ENCODE peak calls at places on chromosomes 3 and 15, in eight cellular contexts. C is A549, E is Karpas-422, R is stomach, Q is tibial nerve, V is GM23338, X is ovary, N is sigmoid colon. S is an unnamed sample. For H3K4me1, the result is how much of the 10 kb centered on the place peaks cover.

GRCh38 chr3:53570709-53571108 is 76.3 kb downstream of the CACNA1D start:
- DNase-seq in C (peak), E (no peak), R (peak), Q (no peak), V (no peak), X (no peak), N (no peak), S (peak)

GRCh38 chr15:82566690-82567089 is 26.4 kb upstream of the RPS17 start:
- DNase-seq in C (no peak), E (no peak), R (no peak), Q (no peak), V (no peak), X (no peak), N (no peak), S (no peak)

GRCh38 chr15:95604634-95605036 is 725.9 kb upstream of the NR2F2 start:
- DNase-seq in C (no peak), E (no peak), R (no peak), Q (peak), V (no peak), X (peak), N (no peak), S (no peak)

GRCh38 chr3:72655758-72656157 is 192.5 kb downstream of the SHQ1 start:
- DNase-seq in C (no peak), E (peak), R (no peak), Q (no peak), V (peak), X (no peak), N (no peak), S (no peak)

GRCh38 chr15:28116521-28117488 is 17.7 kb upstream of the OCA2 start:
- DNase-seq in C (no peak), E (no peak), R (no peak), Q (no peak), V (no peak), X (no peak), N (peak), S (peak)

GRCh38 chr15:48833526-48833925 is 22.7 kb upstream of the CEP152 start:
- DNase-seq in C (no peak), E (no peak), R (no peak), Q (no peak), V (no peak), X (no peak), N (no peak), S (no peak)

GRCh38 chr3:162865466-162865865 is 1368.9 kb downstream of the OTOL1 start:
- DNase-seq in C (no peak), E (no peak), R (no peak), Q (no peak), V (no peak), X (no peak), N (no peak), S (no peak)

GRCh38 chr15:43209059-43209824 is 11.6 kb downstream of the EPB42 start:
- DNase-seq in C (peak), E (no peak), R (no peak), Q (no peak), V (peak), X (no peak), N (no peak), S (no peak)

GRCh38 chr15:29952245-29952644 is 130.0 kb upstream of the TJP1 start:
- DNase-seq in C (no peak), E (no peak), R (no peak), Q (no peak), V (no peak), X (no peak), N (no peak), S (no peak)

GRCh38 chr3:115436767-115437301 is 186.5 kb upstream of the GAP43 start:
- DNase-seq in C (peak), E (no peak), R (no peak), Q (no peak), V (peak), X (no peak), N (no peak), S (no peak)

GRCh38 chr3:143531101-143531500 is 317.2 kb downstream of the SLC9A9 start:
- DNase-seq in C (no peak), E (no peak), R (no peak), Q (no peak), V (no peak), X (no peak), N (no peak), S (no peak)

GRCh38 chr3:194574639-194575483 is 58.4 kb downstream of the TMEM44 start:
- DNase-seq in C (no peak), E (no peak), R (no peak), Q (no peak), V (no peak), X (no peak), N (no peak), S (no peak)

GRCh38 chr15:46365612-46366011 is 730.8 kb downstream of the SQOR start:
- DNase-seq in C (no peak), E (no peak), R (no peak), Q (peak), V (no peak), X (no peak), N (peak), S (no peak)

GRCh38 chr15:67167131-67167530 is 87.3 kb downstream of the AAGAB start:
- DNase-seq in C (no peak), E (no peak), R (no peak), Q (no peak), V (no peak), X (peak), N (no peak), S (no peak)

GRCh38 chr3:12288466-12289129 is at the start of gene PPARG:
- DNase-seq in C (peak), E (no peak), R (peak), Q (peak), V (peak), X (peak), N (no peak), S (peak)

GRCh38 chr3:128278761-128279593 is 125.7 kb downstream of the EEFSEC start:
- DNase-seq in C (no peak), E (no peak), R (peak), Q (peak), V (peak), X (peak), N (peak), S (peak)

DNA sequence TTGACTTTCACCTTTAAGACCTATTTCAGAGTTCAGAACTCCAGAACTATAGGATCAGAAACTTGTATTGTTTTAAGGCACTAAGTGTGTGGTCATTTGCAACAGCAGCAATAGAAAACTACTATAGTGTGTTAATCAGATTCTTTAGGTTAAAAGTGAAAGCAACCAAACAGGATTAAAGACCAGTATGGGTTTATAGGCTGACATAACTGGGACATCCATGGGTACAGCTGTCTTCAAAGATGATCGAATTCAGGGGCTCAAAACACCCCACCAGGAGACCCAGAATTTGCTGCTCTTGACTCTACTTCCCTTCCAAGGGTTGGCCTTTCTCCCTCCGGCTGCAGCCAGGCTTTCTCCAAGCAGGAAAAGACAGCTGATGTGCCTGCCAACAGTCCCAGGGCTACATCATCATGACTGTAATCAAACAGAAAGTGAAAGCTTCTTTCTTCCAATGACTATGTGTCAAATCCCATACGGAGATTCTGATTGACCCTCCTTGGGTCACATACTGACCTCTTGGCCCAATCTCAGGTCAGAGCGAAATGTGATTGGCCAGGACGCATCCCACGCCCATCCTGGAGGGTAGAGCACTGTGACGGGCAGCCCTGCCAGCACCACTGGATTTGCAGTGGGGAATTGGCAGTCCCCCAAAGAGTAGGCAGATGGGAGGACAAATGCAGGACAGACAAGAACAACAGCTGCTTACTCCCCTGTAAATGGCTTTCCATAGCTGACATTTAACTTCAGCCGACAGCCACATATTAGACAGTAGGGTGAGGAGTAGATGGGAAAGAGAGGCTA is 51.4 kb upstream of the RNF7 start:
- DNase-seq in C (no peak), E (no peak), R (peak), Q (peak), V (peak), X (peak), N (peak), S (peak)
- H3K4me3 ChIP-seq in C (peak), E (peak), R (peak), Q (peak), V (no peak), X (peak), N (peak), S (peak)

GRCh38 chr15:40333922-40334492 is 6.7 kb downstream of the CCDC9B start:
- DNase-seq in C (no peak), E (no peak), R (no peak), Q (peak), V (no peak), X (no peak), N (peak), S (peak)
- H3K4me1 ChIP-seq in C (under half), E (under half), R (half or more), Q (under half), V (under half), X (under half), N (half or more), S (half or more)

GRCh38 chr3:146247906-146248305 is 3.0 kb downstream of the PLSCR4 start:
- DNase-seq in C (no peak), E (no peak), R (no peak), Q (no peak), V (no peak), X (no peak), N (no peak), S (no peak)

GRCh38 chr3:146246493-146246892 is 4.4 kb downstream of the PLSCR4 start:
- DNase-seq in C (no peak), E (no peak), R (no peak), Q (no peak), V (no peak), X (no peak), N (no peak), S (no peak)

GRCh38 chr3:146250449-146251382 is at the start of gene PLSCR4:
- DNase-seq in C (peak), E (no peak), R (peak), Q (peak), V (peak), X (peak), N (peak), S (peak)
- H3K27ac ChIP-seq in C (peak), E (no peak), R (peak), Q (peak), V (no peak), X (peak), N (peak), S (peak)

GRCh38 chr15:50183112-50183794 is 1.3 kb downstream of the SLC27A2 start:
- DNase-seq in C (no peak), E (no peak), R (no peak), Q (no peak), V (no peak), X (no peak), N (no peak), S (no peak)

GRCh38 chr15:50182233-50183013 is 427 bp downstream of the SLC27A2 start:
- DNase-seq in C (peak), E (no peak), R (peak), Q (no peak), V (peak), X (no peak), N (no peak), S (peak)

GRCh38 chr15:50181206-50181982 is 602 bp upstream of the SLC27A2 start:
- DNase-seq in C (no peak), E (no peak), R (no peak), Q (no peak), V (peak), X (no peak), N (no peak), S (no peak)

GRCh38 chr15:50180578-50180977 is 1.4 kb upstream of the SLC27A2 start:
- DNase-seq in C (no peak), E (no peak), R (no peak), Q (no peak), V (no peak), X (no peak), N (no peak), S (no peak)

DNA sequence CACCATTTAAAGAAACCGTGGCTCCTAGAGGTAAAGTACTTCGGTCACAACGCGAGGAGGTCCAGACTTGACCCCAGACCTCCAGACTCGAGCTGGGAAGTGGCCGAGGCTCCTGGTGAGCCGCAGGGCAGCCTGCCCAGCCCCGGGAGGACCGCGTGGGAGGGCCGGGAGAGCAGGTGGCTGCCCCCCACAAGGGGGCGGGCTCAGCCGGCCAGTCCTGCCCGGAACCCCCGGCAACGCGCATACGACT is at the start of gene SLC27A2:
- DNase-seq in C (peak), E (no peak), R (peak), Q (no peak), V (peak), X (peak), N (no peak), S (peak)
- H3K4me3 ChIP-seq in C (peak), E (no peak), R (peak), Q (peak), V (peak), X (peak), N (peak), S (peak)

S was measured in lower lobe of right lung.